ENCODE peak calls at places on chromosomes 2 and 18, in nine cellular contexts. D is stomach, Z is AG04450, S is non-pigmented ciliary epithelial cell, L is astrocyte of the hippocampus, Q is choroid plexus epithelial cell, K is esophagus squamous epithelium, N is cardiac fibroblast, Y is mucosa of descending colon. V is an unnamed sample.
A peak's percentile ranks its signal among the peaks of the same experiment; 100 is the strongest.

GRCh38 chr2:148567716-148568115 is 76.8 kb upstream of the EPC2 start:
- DNase-seq in Q (no peak), S (no peak), D (no peak), K (no peak), N (no peak), Z (no peak), L (no peak), Y (no peak), V (no peak)

GRCh38 chr2:188303363-188304031 is 11.8 kb downstream of the GULP1 start:
- DNase-seq in Z (no peak), D (no peak), K (no peak), S (no peak), N (peak; percentile 15), Y (no peak), L (peak; percentile 62), Q (peak; percentile 75), V (no peak)

GRCh38 chr18:33572022-33572421 is 6.0 kb upstream of the ASXL3 start:
- DNase-seq in L (no peak), K (no peak), Q (no peak), S (no peak), N (no peak), Z (no peak), Y (no peak), D (no peak), V (no peak)

GRCh38 chr2:165535443-165535842 is 65.9 kb downstream of the CSRNP3 start:
- DNase-seq in S (no peak), Z (no peak), N (no peak), Q (no peak), D (no peak), K (no peak), L (no peak), Y (no peak), V (no peak)

GRCh38 chr18:23756590-23757540 is 67.6 kb downstream of the LAMA3 start:
- DNase-seq in Z (no peak), S (no peak), D (no peak), Q (no peak), K (no peak), Y (no peak), L (no peak), N (no peak), V (no peak)

GRCh38 chr2:192146069-192147006 is 48.4 kb downstream of the TMEFF2 start:
- DNase-seq in Z (no peak), Y (no peak), Q (peak; percentile 75), D (no peak), K (no peak), L (peak; percentile 68), N (peak; percentile 45), S (no peak), V (no peak)

GRCh38 chr18:11119962-11120361 is 29.4 kb downstream of the PIEZO2 start:
- DNase-seq in Q (peak; percentile 31), L (no peak), Z (no peak), D (no peak), N (peak; percentile 64), Y (no peak), S (no peak), K (no peak), V (no peak)

GRCh38 chr2:113901943-113902342 is 12.1 kb downstream of the ACTR3 start:
- DNase-seq in Y (no peak), Z (no peak), L (no peak), Q (no peak), S (no peak), K (no peak), N (no peak), D (no peak), V (no peak)

GRCh38 chr2:216634317-216635148 is 1.3 kb downstream of the IGFBP2 start:
- DNase-seq in L (peak; percentile 51), Z (no peak), D (no peak), S (no peak), K (no peak), Y (no peak), N (no peak), Q (peak; percentile 63), V (no peak)

GRCh38 chr2:217147751-217148318 is 288.0 kb upstream of the TNP1 start:
- DNase-seq in S (no peak), D (no peak), Z (no peak), L (no peak), Y (no peak), N (peak; percentile 6), K (no peak), Q (peak; percentile 19), V (no peak)

GRCh38 chr2:119549236-119549635 is 5.0 kb downstream of the CFAP221 start:
- DNase-seq in D (no peak), K (no peak), Y (no peak), L (peak; percentile 40), Z (no peak), N (peak; percentile 40), Q (peak; percentile 16), S (no peak), V (no peak)

GRCh38 chr18:45974088-45974536 is 7.0 kb upstream of the EPG5 start:
- DNase-seq in K (no peak), N (peak; percentile 90), L (peak; percentile 76), Q (peak; percentile 93), S (no peak), Y (peak; percentile 84), Z (peak; percentile 65), D (peak; percentile 66), V (peak; percentile 53)

GRCh38 chr2:158459161-158460003 is 2.6 kb downstream of the PKP4 start:
- DNase-seq in N (peak; percentile 12), Z (no peak), S (no peak), K (no peak), L (peak; percentile 13), D (no peak), Y (no peak), Q (peak; percentile 23), V (no peak)

GRCh38 chr18:42339324-42339723 is 384.3 kb downstream of the PIK3C3 start:
- DNase-seq in Z (no peak), N (no peak), Q (no peak), D (no peak), Y (no peak), L (peak; percentile 56), S (no peak), K (no peak), V (no peak)

GRCh38 chr2:62382757-62383156 is 123.2 kb downstream of the TMEM17 start:
- DNase-seq in Z (no peak), Y (no peak), Q (peak; percentile 76), N (peak; percentile 20), S (peak; percentile 49), K (no peak), L (peak; percentile 46), D (no peak), V (no peak)

GRCh38 chr2:239818531-239819011 is 206.6 kb downstream of the NDUFA10 start:
- DNase-seq in S (no peak), N (no peak), Q (no peak), L (no peak), D (peak; percentile 13), Z (no peak), Y (no peak), K (no peak), V (no peak)

GRCh38 chr18:12460874-12461273 is 53.1 kb downstream of the PRELID3A start:
- DNase-seq in Y (peak; percentile 4), S (peak; percentile 20), Q (peak; percentile 78), L (no peak), Z (no peak), D (no peak), K (no peak), N (peak; percentile 80), V (no peak)

GRCh38 chr2:163736433-163737168 is 793 bp upstream of the FIGN start:
- DNase-seq in K (no peak), L (peak; percentile 83), Z (no peak), Y (peak; percentile 11), N (peak; percentile 46), S (no peak), D (no peak), Q (peak; percentile 49), V (no peak)

GRCh38 chr2:20391951-20392699 is 41.5 kb upstream of the PUM2 start:
- DNase-seq in D (no peak), S (no peak), Z (no peak), Y (no peak), L (no peak), N (no peak), Q (no peak), K (no peak), V (no peak)

GRCh38 chr2:157173740-157174184 is 83.7 kb upstream of the GALNT5 start:
- DNase-seq in K (no peak), Z (peak; percentile 98), Y (no peak), L (peak; percentile 98), D (no peak), Q (peak; percentile 99), N (peak; percentile 99), S (peak; percentile 99), V (no peak)

GRCh38 chr2:25558262-25558661 is 115.1 kb downstream of the DTNB start:
- DNase-seq in K (no peak), S (peak; percentile 36), N (peak; percentile 67), Q (peak; percentile 50), Y (no peak), Z (peak; percentile 7), D (no peak), L (peak; percentile 53), V (no peak)

GRCh38 chr2:141496805-141497204 is 634.0 kb downstream of the LRP1B start:
- DNase-seq in N (no peak), S (no peak), D (no peak), Y (no peak), Z (no peak), K (no peak), Q (peak; percentile 48), L (no peak), V (no peak)

GRCh38 chr2:219028141-219028540 is 13.2 kb downstream of the CFAP65 start:
- DNase-seq in K (no peak), N (no peak), S (no peak), Y (no peak), Q (no peak), D (no peak), L (no peak), Z (no peak), V (no peak)

GRCh38 chr2:144364988-144365738 is 154.8 kb downstream of the ZEB2 start:
- DNase-seq in D (no peak), Y (no peak), Q (peak; percentile 97), L (peak; percentile 61), Z (no peak), N (no peak), S (no peak), K (no peak), V (no peak)

GRCh38 chr2:136135924-136136906 is 18.3 kb upstream of the CXCR4 start:
- DNase-seq in S (no peak), L (peak; percentile 77), Z (no peak), D (peak; percentile 58), K (peak; percentile 20), Q (no peak), N (no peak), Y (peak; percentile 48), V (peak; percentile 97)

GRCh38 chr18:12015697-12016062 is 34.4 kb downstream of the IMPA2 start:
- DNase-seq in N (peak; percentile 64), Y (peak; percentile 91), D (peak; percentile 86), L (peak; percentile 84), S (no peak), K (no peak), Q (no peak), Z (peak; percentile 18), V (no peak)

GRCh38 chr2:204731996-204732395 is 186.7 kb downstream of the PARD3B start:
- DNase-seq in S (peak; percentile 30), Y (no peak), D (no peak), N (peak; percentile 78), K (no peak), Z (no peak), Q (peak; percentile 50), L (peak; percentile 67), V (no peak)

GRCh38 chr2:151410485-151410833 is 757 bp downstream of the RIF1 start:
- DNase-seq in Z (no peak), L (peak; percentile 42), S (no peak), Q (peak; percentile 21), K (no peak), D (peak; percentile 31), Y (peak; percentile 45), N (peak; percentile 10), V (peak; percentile 8)